ENCODE peak calls at places on chromosomes 4 and X, in five cellular contexts. V is A549, Q is breast epithelium, R is right lobe of liver, Z is sigmoid colon. C is an unnamed sample.

GRCh38 chr4:5118091-5118786 is 67.0 kb downstream of the STK32B start:
- DNase-seq in V (no peak), R (no peak), Z (no peak), Q (no peak), C (no peak)

GRCh38 chrX:41152221-41152620 is 67.0 kb downstream of the USP9X start:
- DNase-seq in Z (no peak), Q (no peak), V (no peak), R (no peak), C (no peak)

GRCh38 chr4:182876427-182876826 is 40.8 kb downstream of the DCTD start:
- DNase-seq in Z (peak), R (no peak), Q (no peak), V (no peak), C (no peak)

GRCh38 chr4:87069037-87069742 is 134.4 kb downstream of the AFF1 start:
- DNase-seq in R (no peak), V (no peak), Z (no peak), Q (no peak), C (no peak)

GRCh38 chrX:118496763-118497079 is 1.1 kb downstream of the DOCK11 start:
- DNase-seq in R (no peak), V (no peak), Q (no peak), Z (no peak), C (no peak)

GRCh38 chr4:143399113-143399949 is 62.7 kb downstream of the GAB1 start:
- DNase-seq in Z (no peak), V (peak), Q (no peak), R (no peak), C (no peak)

GRCh38 chrX:119728487-119728886 is 29.9 kb upstream of the SOWAHD start:
- DNase-seq in Q (no peak), R (no peak), V (peak), Z (no peak), C (no peak)

GRCh38 chrX:44306336-44306735 is 37.1 kb downstream of the EFHC2 start:
- DNase-seq in R (no peak), Z (no peak), V (peak), Q (no peak), C (no peak)

GRCh38 chrX:29617276-29617675 is 598.1 kb upstream of the MAGEB2 start:
- DNase-seq in V (no peak), Q (no peak), Z (no peak), R (no peak), C (no peak)

GRCh38 chrX:100928660-100929613 is at the start of gene XKRX:
- DNase-seq in Z (no peak), Q (peak), V (peak), R (peak), C (peak)

GRCh38 chrX:65035451-65035779 is 59.2 kb upstream of the ZC4H2 start:
- DNase-seq in Q (no peak), V (no peak), Z (no peak), R (no peak), C (peak)

GRCh38 chr4:40962551-40963185 is 212.9 kb downstream of the NSUN7 start:
- DNase-seq in Z (no peak), Q (no peak), V (no peak), R (no peak), C (no peak)

GRCh38 chr4:10706236-10706635 is 21.7 kb upstream of the CLNK start:
- DNase-seq in V (no peak), Q (no peak), Z (no peak), R (no peak), C (no peak)

GRCh38 chr4:6348408-6348807 is 78.8 kb downstream of the WFS1 start:
- DNase-seq in Q (no peak), R (no peak), V (no peak), Z (no peak), C (no peak)

GRCh38 chr4:74661427-74662171 is 132.7 kb downstream of the BTC start:
- DNase-seq in R (no peak), Z (no peak), V (peak), Q (no peak), C (no peak)

GRCh38 chr4:168664242-168664897 is 167.5 kb downstream of the PALLD start:
- DNase-seq in R (no peak), V (no peak), Z (no peak), Q (no peak), C (no peak)

GRCh38 chrX:150406559-150406958 is 43.4 kb downstream of the MAMLD1 start:
- DNase-seq in R (no peak), Q (no peak), Z (no peak), V (no peak), C (no peak)

GRCh38 chr4:90000995-90001394 is 106.3 kb downstream of the MMRN1 start:
- DNase-seq in V (no peak), R (no peak), Q (no peak), Z (no peak), C (no peak)

GRCh38 chrX:88937616-88938015 is 190.6 kb downstream of the CPXCR1 start:
- DNase-seq in Z (no peak), R (no peak), Q (no peak), V (no peak), C (no peak)

GRCh38 chr4:62018537-62018936 is 818.4 kb downstream of the ADGRL3 start:
- DNase-seq in Q (no peak), V (no peak), Z (no peak), R (no peak), C (no peak)

GRCh38 chr4:89123418-89123817 is 12.1 kb downstream of the TIGD2 start:
- DNase-seq in V (peak), R (no peak), Q (no peak), Z (no peak), C (no peak)

GRCh38 chr4:27790911-27791310 is 930.3 kb downstream of the STIM2 start:
- DNase-seq in V (no peak), R (no peak), Q (no peak), Z (no peak), C (no peak)

DNA sequence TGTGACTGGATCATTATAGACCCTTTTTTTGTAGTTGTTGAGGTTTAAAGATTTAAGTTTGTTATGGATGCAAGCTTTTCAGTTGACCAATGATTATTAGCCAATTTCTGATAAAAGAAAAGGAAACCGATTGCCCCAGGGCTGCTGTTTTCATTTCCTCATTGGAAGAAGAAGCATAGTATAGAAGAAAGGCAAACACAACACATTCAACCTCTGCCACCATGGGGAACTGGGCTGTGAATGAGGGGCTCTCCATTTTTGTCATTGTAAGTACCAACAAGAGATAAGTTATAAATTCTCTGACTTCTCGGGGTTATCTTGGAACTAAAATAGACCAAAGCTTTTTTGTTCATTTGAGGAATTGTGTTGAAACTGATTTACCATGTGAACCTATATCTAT is at the start of gene CYBB:
- DNase-seq in V (no peak), Z (no peak), Q (no peak), R (no peak), C (no peak)
- TF ChIP-seq POLR2A in V (no peak), Z (no peak), Q (no peak), R (no peak), C (no peak)

DNA sequence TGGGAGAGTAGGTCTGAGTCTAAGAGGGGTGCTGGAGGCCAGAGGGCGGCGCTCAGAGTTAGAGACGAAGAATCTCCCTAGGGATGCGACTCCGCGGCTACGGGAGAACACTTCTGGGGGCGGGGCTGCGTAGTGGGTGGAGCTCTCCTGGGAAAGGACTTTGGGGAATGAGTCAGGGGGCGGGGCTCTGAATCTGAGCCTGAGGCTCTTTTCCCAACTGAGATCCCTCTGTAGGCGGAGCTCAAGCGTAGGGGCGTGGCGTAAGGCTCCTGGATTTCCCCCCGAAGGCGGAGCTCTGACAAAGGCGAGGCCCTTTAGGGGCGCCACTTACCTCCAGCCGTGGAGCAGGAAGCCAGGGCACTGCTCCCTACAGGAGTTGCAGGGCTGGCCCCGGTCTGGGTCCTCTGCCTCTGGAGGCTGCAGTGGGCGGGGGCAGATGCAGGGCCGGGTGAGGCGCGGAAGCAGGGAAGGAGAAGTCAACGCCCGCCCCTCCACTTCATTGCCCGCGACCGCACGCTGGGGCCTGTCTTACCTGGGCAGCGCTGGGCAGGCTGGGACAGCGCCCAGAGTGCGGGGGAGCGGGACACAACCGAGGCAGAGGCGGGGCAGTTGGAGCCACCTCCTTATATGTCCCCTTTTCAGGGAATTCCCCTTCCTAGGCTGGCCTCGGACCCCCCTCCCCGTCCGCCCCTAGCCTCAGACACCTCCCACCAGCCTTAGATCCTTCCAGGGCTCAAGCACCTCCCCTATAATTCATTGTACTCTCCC is 1.7 kb downstream of the PRICKLE3 start:
- DNase-seq in Z (peak), Q (peak), V (peak), R (peak), C (peak)
- TF ChIP-seq POLR2A in Z (peak), Q (no peak), V (peak), R (no peak), C (peak)

DNA sequence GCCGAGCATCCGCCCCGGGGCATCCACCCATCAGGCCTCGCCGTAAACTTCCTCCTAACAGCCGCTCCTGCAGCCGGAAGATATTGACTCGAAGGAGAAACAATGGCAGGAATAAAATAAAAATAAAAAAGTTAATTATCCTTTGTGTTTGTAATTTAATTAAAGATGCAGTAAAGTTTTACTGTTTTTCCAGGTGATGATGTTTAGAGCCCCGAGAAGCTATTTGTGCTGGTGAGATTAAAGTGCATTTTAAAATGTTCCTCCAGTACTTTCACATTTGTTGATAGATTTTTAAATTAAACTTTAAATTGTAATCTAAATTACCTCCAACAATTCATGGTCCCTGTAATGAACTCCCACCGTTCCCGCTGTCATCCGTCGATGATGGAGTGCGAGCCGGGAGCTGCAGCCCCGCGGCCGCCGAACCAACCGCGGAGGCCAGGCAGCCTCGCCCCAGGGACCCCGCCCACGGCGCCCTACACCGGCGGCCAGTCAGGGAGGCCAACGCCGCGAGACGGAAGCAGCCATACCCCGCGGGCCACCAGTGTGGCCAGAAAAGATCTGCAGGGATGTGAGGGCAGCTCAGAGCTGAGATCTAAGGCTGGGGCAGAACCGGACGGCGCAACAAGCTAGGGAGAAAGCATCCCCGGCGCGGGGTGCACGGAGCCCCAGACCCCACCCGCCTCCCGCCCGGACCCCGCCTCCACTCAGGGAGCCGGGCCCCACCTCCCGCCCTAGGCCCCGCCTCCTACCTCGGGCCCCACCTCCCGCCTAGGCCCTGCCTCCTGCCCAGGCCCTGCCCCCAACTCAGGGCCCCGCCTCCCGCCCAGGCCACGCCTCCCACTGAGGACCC is 104.1 kb downstream of the FAM53A start:
- DNase-seq in V (peak), Q (peak), R (peak), Z (peak), C (peak)
- TF ChIP-seq POLR2A in V (peak), Q (peak), R (peak), Z (peak), C (peak)

GRCh38 chr4:38804654-38805295 is at the start of gene TLR1:
- DNase-seq in V (peak), R (no peak), Z (no peak), Q (no peak), C (no peak)

GRCh38 chr4:38800956-38801450 is 3.6 kb downstream of the TLR1 start:
- DNase-seq in Q (no peak), Z (no peak), V (no peak), R (no peak), C (no peak)

GRCh38 chr4:38802561-38803355 is 1.8 kb downstream of the TLR1 start:
- DNase-seq in V (peak), Q (no peak), R (no peak), Z (no peak), C (no peak)

GRCh38 chr4:38803833-38804653 is 548 bp downstream of the TLR1 start:
- DNase-seq in Q (no peak), Z (no peak), V (no peak), R (no peak), C (no peak)

DNA sequence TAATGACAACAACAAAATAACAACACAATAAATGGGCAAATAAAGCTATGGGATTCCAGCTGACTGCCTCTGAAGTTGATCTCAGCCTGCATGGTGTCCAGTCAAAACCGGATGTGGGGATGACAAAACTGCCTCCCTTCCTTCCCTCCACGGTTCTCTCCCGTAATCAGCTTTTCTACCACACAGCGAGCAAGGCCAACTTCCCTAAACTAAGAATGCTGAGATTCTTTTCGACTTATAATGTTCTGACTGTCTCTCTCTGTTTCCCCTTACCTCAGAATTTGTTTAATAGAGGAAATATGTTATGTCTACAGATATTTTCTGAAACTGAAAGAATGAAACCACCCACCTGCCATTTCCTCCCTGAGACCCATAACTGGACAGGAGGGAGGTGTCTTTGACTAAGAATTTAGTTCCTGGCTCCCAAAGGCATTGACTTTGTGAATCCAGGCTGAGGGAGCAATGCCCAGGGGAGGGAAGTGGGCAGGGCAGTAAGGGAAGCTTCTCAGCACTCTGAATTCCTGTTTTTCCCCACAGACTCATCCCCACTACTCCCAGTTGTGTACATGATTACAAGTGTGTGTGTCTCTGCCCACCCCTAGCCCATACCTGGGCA is 1.0 kb upstream of the TLR1 start:
- DNase-seq in Q (no peak), Z (no peak), R (no peak), V (no peak), C (no peak)
- TF ChIP-seq POLR2A in Q (no peak), Z (no peak), R (no peak), V (no peak), C (no peak)

C was measured in ovary.